ENCODE peak calls at places on chromosomes 16 and 17, in six cellular contexts. B is fibroblast of lung, C is heart left ventricle, U is GM23338, D is A549, Q is AG09319. I is an unnamed sample.

GRCh38 chr17:57880086-57880456 is 30.2 kb upstream of the MRPS23 start:
- DNase-seq in B (no peak), C (no peak), U (no peak), D (no peak), Q (no peak), I (no peak)

GRCh38 chr16:84599528-84600202 is 18.2 kb downstream of the COTL1 start:
- DNase-seq in B (peak; percentile 81), C (peak; percentile 48), U (peak; percentile 93), D (no peak), Q (no peak), I (no peak)

GRCh38 chr16:71610936-71611871 is 14.8 kb upstream of the MARVELD3 start:
- DNase-seq in B (peak; percentile 39), C (peak; percentile 41), U (peak; percentile 94), D (peak; percentile 84), Q (no peak), I (peak; percentile 56)

GRCh38 chr16:53216798-53217197 is 162.0 kb downstream of the CHD9 start:
- DNase-seq in B (no peak), C (no peak), U (no peak), D (no peak), Q (no peak), I (no peak)

GRCh38 chr17:57999496-58000017 is 7.5 kb downstream of the SRSF1 start:
- DNase-seq in B (peak; percentile 58), C (no peak), U (peak; percentile 89), D (peak; percentile 53), Q (no peak), I (no peak)

GRCh38 chr16:16166085-16166484 is 57.2 kb downstream of the ABCC6 start:
- DNase-seq in B (no peak), C (no peak), U (no peak), D (no peak), Q (no peak), I (no peak)

GRCh38 chr16:15919331-15919730 is 30.1 kb upstream of the ABCC1 start:
- DNase-seq in B (no peak), C (no peak), U (no peak), D (no peak), Q (no peak), I (no peak)

GRCh38 chr17:47915667-47916242 is 19.7 kb downstream of the SP2 start:
- DNase-seq in B (peak; percentile 10), C (peak; percentile 67), U (no peak), D (no peak), Q (no peak), I (no peak)

GRCh38 chr17:3953542-3953941 is 10.7 kb downstream of the ATP2A3 start:
- DNase-seq in B (no peak), C (no peak), U (no peak), D (no peak), Q (no peak), I (no peak)

GRCh38 chr16:643050-643368 is 1.4 kb downstream of the MCRIP2 start:
- DNase-seq in B (no peak), C (no peak), U (no peak), D (no peak), Q (no peak), I (no peak)

DNA sequence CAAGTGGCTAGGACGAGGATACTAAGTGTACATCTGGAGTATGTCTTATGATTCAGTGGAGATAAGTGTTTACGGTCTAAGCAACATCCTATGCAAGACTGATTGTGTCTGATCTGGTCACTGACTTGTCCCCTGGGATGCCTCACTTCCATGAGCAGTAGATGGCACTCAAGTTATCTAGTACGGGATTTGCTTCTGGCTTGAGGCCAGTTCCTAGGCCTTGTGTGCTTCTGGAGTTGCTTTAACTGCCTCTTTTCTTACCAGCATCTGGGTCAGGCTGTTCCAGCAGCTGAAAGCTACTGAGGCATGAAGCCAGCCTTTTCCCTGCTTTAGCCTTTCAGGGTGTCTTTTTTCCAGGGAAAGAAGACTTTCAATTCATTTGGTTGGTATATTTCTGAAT is 23.0 kb downstream of the SUPT6H start:
- DNase-seq in B (peak; percentile 5), C (no peak), U (no peak), D (peak; percentile 63), Q (peak; percentile 22), I (no peak)
- TF ChIP-seq CTCF in B (no peak), C (no peak), U (peak; percentile 21), D (peak; percentile 58), Q (no peak), I (peak; percentile 58)

DNA sequence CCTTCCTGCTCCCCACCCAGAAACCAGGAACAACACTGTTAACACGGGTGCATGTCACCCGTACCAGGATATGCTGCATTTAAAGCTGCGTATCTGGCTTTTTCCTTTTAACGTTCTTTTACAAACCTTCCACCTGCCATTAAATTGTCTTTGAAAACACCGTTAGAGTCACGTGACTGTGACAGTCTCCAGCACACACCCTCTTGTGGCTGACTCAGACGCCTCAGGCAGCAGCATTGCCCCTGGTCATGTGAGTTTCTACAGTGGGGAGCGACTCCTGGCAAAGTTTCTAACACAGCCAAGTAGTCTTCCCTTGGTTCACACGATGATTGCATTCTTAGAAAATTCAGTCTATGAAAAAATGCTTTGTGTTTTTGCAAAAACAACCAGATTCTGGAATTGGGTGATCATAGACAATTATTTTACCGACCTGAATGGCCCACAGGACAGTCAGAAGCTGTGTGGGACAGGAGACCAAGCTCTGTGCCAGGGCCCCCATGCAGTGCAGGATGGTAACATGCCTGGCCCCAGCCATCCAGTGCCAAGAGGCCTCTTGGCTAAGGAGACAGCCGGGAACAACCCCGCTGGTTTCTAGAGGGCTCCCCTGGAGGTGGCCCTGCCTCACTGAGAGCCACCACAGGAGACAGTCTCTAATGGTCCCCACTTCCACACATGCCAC is 199.1 kb downstream of the KATNIP start:
- DNase-seq in B (peak; percentile 85), C (no peak), U (peak; percentile 77), D (peak; percentile 51), Q (peak; percentile 38), I (no peak)
- TF ChIP-seq CTCF in B (no peak), C (peak; percentile 20), U (peak; percentile 56), D (no peak), Q (peak; percentile 20), I (peak; percentile 29)

GRCh38 chr16:69827527-69827926 is 65.4 kb downstream of the WWP2 start:
- DNase-seq in B (no peak), C (no peak), U (no peak), D (no peak), Q (no peak), I (no peak)

GRCh38 chr16:69830534-69831211 is 68.5 kb downstream of the WWP2 start:
- DNase-seq in B (no peak), C (no peak), U (no peak), D (peak; percentile 31), Q (no peak), I (no peak)

GRCh38 chr16:69831212-69832123 is 69.3 kb downstream of the WWP2 start:
- DNase-seq in B (peak; percentile 35), C (no peak), U (no peak), D (peak; percentile 65), Q (peak; percentile 36), I (no peak)

GRCh38 chr16:69830146-69830533 is 68.0 kb downstream of the WWP2 start:
- DNase-seq in B (no peak), C (no peak), U (no peak), D (no peak), Q (no peak), I (no peak)

GRCh38 chr16:69829338-69829737 is 67.2 kb downstream of the WWP2 start:
- DNase-seq in B (no peak), C (no peak), U (no peak), D (no peak), Q (no peak), I (no peak)
- TF ChIP-seq CTCF in B (no peak), C (no peak), U (no peak), D (no peak), Q (no peak), I (no peak)

GRCh38 chr17:40284085-40284713 is 3.5 kb upstream of the CDC6 start:
- DNase-seq in B (peak; percentile 95), C (no peak), U (no peak), D (peak; percentile 25), Q (peak; percentile 49), I (no peak)
- TF ChIP-seq CTCF in B (peak; percentile 15), C (no peak), U (no peak), D (no peak), Q (peak; percentile 21), I (no peak)

GRCh38 chr17:40560592-40561293 is 4.5 kb downstream of the CCR7 start:
- DNase-seq in B (peak; percentile 92), C (no peak), U (no peak), D (no peak), Q (no peak), I (no peak)
- TF ChIP-seq CTCF in B (no peak), C (no peak), U (no peak), D (no peak), Q (no peak), I (no peak)

GRCh38 chr16:14186007-14186953 is 115.2 kb downstream of the MRTFB start:
- DNase-seq in B (peak; percentile 92), C (peak; percentile 47), U (peak; percentile 71), D (no peak), Q (peak; percentile 32), I (no peak)
- TF ChIP-seq CTCF in B (peak; percentile 71), C (peak; percentile 44), U (no peak), D (peak; percentile 42), Q (peak; percentile 59), I (no peak)